ENCODE peak calls at places on chromosomes 4 and X, in nine cellular contexts. A is HuH-7.5; K is activated CD8-positive, alpha-beta memory T cell treated with anti-CD3 and anti-CD28 coated beads, Interleukin-2, amount 50 U/mL, for 4 hours; F is SK-MEL-5; J is right atrium auricular region; M is immature natural killer cell; S is NCI-H2171 treated with DMSO at 0.1 percent for 48 hours; T is activated T-cell treated with anti-CD3 and anti-CD28 coated beads, Interleukin-2, amount 50 U/mL, for 72 hours; Y is NAMALWA. W is an unnamed sample.

GRCh38 chr4:81214518-81215218 is 354 bp downstream of the PRKG2 start:
- DNase-seq in J (no peak), K (no peak), M (no peak), A (no peak), F (no peak), T (peak), S (peak), Y (no peak), W (no peak)

GRCh38 chr4:155974476-155974749 is 20.7 kb upstream of the CTSO start:
- DNase-seq in T (no peak), F (no peak), A (no peak), S (no peak), K (no peak), M (no peak), J (no peak), Y (no peak), W (no peak)

GRCh38 chrX:16589211-16589610 is 60.7 kb upstream of the S100G start:
- DNase-seq in Y (no peak), A (no peak), K (no peak), F (no peak), T (no peak), J (no peak), M (no peak), S (no peak), W (no peak)

GRCh38 chrX:40303256-40304077 is 205.7 kb upstream of the BCOR start:
- DNase-seq in T (peak), M (no peak), J (no peak), F (no peak), S (no peak), K (no peak), Y (peak), A (no peak), W (no peak)

GRCh38 chr4:134320048-134320447 is 118.5 kb upstream of the PABPC4L start:
- DNase-seq in J (no peak), T (no peak), K (no peak), F (no peak), Y (no peak), S (no peak), M (no peak), A (no peak), W (no peak)

GRCh38 chr4:10212400-10212799 is 95.8 kb upstream of the WDR1 start:
- DNase-seq in S (no peak), J (no peak), Y (no peak), A (no peak), F (no peak), K (no peak), M (no peak), T (no peak), W (no peak)

GRCh38 chr4:181085584-181085983 is 1157.6 kb upstream of the TENM3 start:
- DNase-seq in T (no peak), K (no peak), J (no peak), A (no peak), S (no peak), M (no peak), F (no peak), Y (no peak), W (no peak)

GRCh38 chr4:48538358-48538757 is 48.3 kb downstream of the ZAR1 start:
- DNase-seq in Y (no peak), J (no peak), S (no peak), T (no peak), A (no peak), F (no peak), M (no peak), K (no peak), W (no peak)

GRCh38 chrX:40663880-40664630 is 16.7 kb upstream of the CXorf38 start:
- DNase-seq in Y (no peak), T (no peak), J (no peak), A (no peak), F (peak), M (no peak), S (no peak), K (no peak), W (no peak)

GRCh38 chr4:154490589-154491340 is 834 bp downstream of the DCHS2 start:
- DNase-seq in S (no peak), T (peak), A (peak), J (no peak), F (no peak), K (no peak), M (no peak), Y (no peak), W (peak)

GRCh38 chr4:48346594-48346993 is 5.3 kb downstream of the SLAIN2 start:
- DNase-seq in M (no peak), S (no peak), K (no peak), F (no peak), J (no peak), Y (no peak), A (no peak), T (no peak), W (no peak)

GRCh38 chrX:40470830-40471429 is 109.8 kb upstream of the ATP6AP2 start:
- DNase-seq in A (no peak), T (no peak), K (no peak), Y (no peak), M (no peak), J (no peak), S (no peak), F (peak), W (no peak)

GRCh38 chr4:127188847-127189246 is 443.9 kb upstream of the INTU start:
- DNase-seq in J (no peak), T (no peak), Y (no peak), M (no peak), A (no peak), K (no peak), S (no peak), F (peak), W (no peak)

GRCh38 chr4:152039085-152039484 is 278.3 kb upstream of the GATB start:
- DNase-seq in T (no peak), S (no peak), J (no peak), Y (no peak), A (no peak), M (no peak), F (no peak), K (no peak), W (no peak)

GRCh38 chr4:105520819-105521790 is 31.3 kb upstream of the ARHGEF38 start:
- DNase-seq in S (peak), M (no peak), A (peak), Y (peak), J (no peak), T (peak), F (peak), K (no peak), W (peak)

GRCh38 chrX:54492340-54492739 is 3.7 kb downstream of the FGD1 start:
- DNase-seq in Y (no peak), J (no peak), S (no peak), A (no peak), M (no peak), K (no peak), F (peak), T (no peak), W (no peak)

GRCh38 chrX:134682081-134682480 is 23.8 kb upstream of the PLAC1 start:
- DNase-seq in T (no peak), Y (no peak), M (no peak), A (no peak), S (no peak), K (no peak), F (no peak), J (no peak), W (no peak)

GRCh38 chr4:146477054-146477453 is 44.7 kb downstream of the SLC10A7 start:
- DNase-seq in J (no peak), Y (no peak), A (no peak), S (no peak), K (no peak), F (no peak), M (no peak), T (no peak), W (no peak)

GRCh38 chr4:16233569-16234177 is 7.4 kb upstream of the TAPT1 start:
- DNase-seq in F (no peak), Y (peak), A (no peak), S (peak), K (no peak), J (no peak), T (no peak), M (no peak), W (no peak)

GRCh38 chr4:168336837-168337549 is 18.4 kb upstream of the DDX60 start:
- DNase-seq in S (no peak), Y (no peak), K (no peak), J (no peak), A (no peak), M (no peak), T (no peak), F (no peak), W (no peak)

GRCh38 chr4:116275006-116275405 is 810.4 kb downstream of the TRAM1L1 start:
- DNase-seq in M (no peak), F (no peak), S (no peak), T (no peak), Y (no peak), K (no peak), A (no peak), J (no peak), W (no peak)

GRCh38 chrX:97858592-97858991 is 974.9 kb downstream of the RPA4 start:
- DNase-seq in S (no peak), K (no peak), A (no peak), J (no peak), T (no peak), Y (no peak), F (no peak), M (no peak), W (no peak)

GRCh38 chrX:151386838-151387459 is 10.1 kb upstream of the VMA21 start:
- DNase-seq in Y (no peak), F (no peak), J (no peak), M (no peak), S (no peak), K (no peak), T (no peak), A (no peak), W (no peak)

GRCh38 chrX:149567621-149568417 is 18.1 kb upstream of the HSFX3 start:
- DNase-seq in M (no peak), K (no peak), F (no peak), T (no peak), Y (no peak), J (no peak), A (no peak), S (peak), W (no peak)

GRCh38 chrX:153867139-153867538 is 18.8 kb downstream of the L1CAM start:
- DNase-seq in M (no peak), F (no peak), K (no peak), S (no peak), T (no peak), Y (no peak), A (no peak), J (no peak), W (peak)

GRCh38 chr4:23766334-23766733 is 123.5 kb downstream of the PPARGC1A start:
- DNase-seq in A (no peak), F (no peak), S (no peak), T (no peak), K (no peak), Y (no peak), M (no peak), J (no peak), W (no peak)

GRCh38 chrX:265502-265901 is 15.7 kb upstream of the PLCXD1 start:
- DNase-seq in K (no peak), S (no peak), F (no peak), A (no peak), Y (no peak), J (no peak), T (no peak), M (no peak), W (no peak)

GRCh38 chr4:79922011-79922410 is 151.0 kb downstream of the ANTXR2 start:
- DNase-seq in K (no peak), A (no peak), M (no peak), T (no peak), Y (no peak), J (no peak), S (peak), F (no peak), W (no peak)

GRCh38 chrX:10157545-10157944 is 770 bp downstream of the CLCN4 start:
- DNase-seq in T (no peak), A (no peak), Y (no peak), J (no peak), M (no peak), S (no peak), F (no peak), K (no peak), W (no peak)

GRCh38 chrX:84078991-84079390 is 109.0 kb downstream of the RPS6KA6 start:
- DNase-seq in F (no peak), A (no peak), T (no peak), M (no peak), K (no peak), Y (no peak), J (no peak), S (no peak), W (no peak)

GRCh38 chrX:24515447-24515846 is 50.4 kb downstream of the PDK3 start:
- DNase-seq in Y (peak), K (no peak), F (peak), S (peak), J (no peak), M (no peak), A (no peak), T (no peak), W (no peak)

GRCh38 chr4:40912455-40913055 is 162.8 kb downstream of the NSUN7 start:
- DNase-seq in F (no peak), K (no peak), T (no peak), A (no peak), S (no peak), J (no peak), Y (no peak), M (no peak), W (no peak)

GRCh38 chr4:21744046-21744445 is 204.5 kb downstream of the KCNIP4 start:
- DNase-seq in F (no peak), A (no peak), M (no peak), J (no peak), Y (no peak), S (no peak), K (no peak), T (no peak), W (no peak)

GRCh38 chr4:110106946-110107325 is 91.5 kb downstream of the ELOVL6 start:
- DNase-seq in J (no peak), F (no peak), A (no peak), M (no peak), K (no peak), Y (no peak), T (no peak), S (no peak), W (no peak)

GRCh38 chrX:65933085-65933589 is 106.7 kb downstream of the VSIG4 start:
- DNase-seq in A (no peak), Y (no peak), M (no peak), F (no peak), S (no peak), J (no peak), K (no peak), T (no peak), W (no peak)